ENCODE peak calls at places on chromosome 14, in seven cellular contexts. Q, B, U, M, W, L and Z are unnamed samples.

GRCh38 chr14:35419429-35419841 is 14.9 kb upstream of the NFKBIA start:
- DNase-seq in Q (no peak), B (no peak), U (no peak), M (no peak), W (no peak), L (no peak), Z (no peak)

GRCh38 chr14:101360045-101360931 is 201.0 kb upstream of the DIO3 start:
- DNase-seq in Q (no peak), B (no peak), U (no peak), M (no peak), W (peak; percentile 68), L (no peak), Z (no peak)

GRCh38 chr14:104970231-104971068 is 7.7 kb downstream of the AHNAK2 start:
- DNase-seq in Q (no peak), B (no peak), U (peak; percentile 51), M (no peak), W (peak; percentile 66), L (no peak), Z (peak; percentile 86)

GRCh38 chr14:71815110-71815509 is 117.1 kb upstream of the RGS6 start:
- DNase-seq in Q (no peak), B (no peak), U (no peak), M (no peak), W (no peak), L (no peak), Z (no peak)

GRCh38 chr14:53458368-53458814 is 305.3 kb upstream of the DDHD1 start:
- DNase-seq in Q (no peak), B (no peak), U (peak; percentile 18), M (no peak), W (no peak), L (no peak), Z (peak; percentile 70)

GRCh38 chr14:37842106-37842505 is 246.7 kb downstream of the TTC6 start:
- DNase-seq in Q (no peak), B (no peak), U (no peak), M (no peak), W (no peak), L (no peak), Z (no peak)

GRCh38 chr14:55122441-55122986 is 6.5 kb upstream of the LGALS3 start:
- DNase-seq in Q (no peak), B (no peak), U (no peak), M (no peak), W (peak; percentile 81), L (no peak), Z (peak; percentile 10)

GRCh38 chr14:52694761-52695480 is 437 bp downstream of the ERO1A start:
- DNase-seq in Q (peak; percentile 73), B (peak; percentile 21), U (peak; percentile 14), M (peak; percentile 17), W (peak; percentile 49), L (peak; percentile 51), Z (peak; percentile 54)

GRCh38 chr14:38716871-38717270 is 386.2 kb downstream of the SEC23A start:
- DNase-seq in Q (no peak), B (no peak), U (no peak), M (peak; percentile 33), W (no peak), L (no peak), Z (peak; percentile 4)

GRCh38 chr14:57729208-57730187 is 136.4 kb downstream of the SLC35F4 start:
- DNase-seq in Q (no peak), B (no peak), U (no peak), M (no peak), W (no peak), L (no peak), Z (no peak)

GRCh38 chr14:66508846-66509621 is 1.1 kb downstream of the GPHN start:
- DNase-seq in Q (peak; percentile 35), B (peak; percentile 9), U (peak; percentile 9), M (peak; percentile 33), W (peak; percentile 57), L (no peak), Z (peak; percentile 14)

GRCh38 chr14:101008196-101008595 is 104.7 kb upstream of the RTL1 start:
- DNase-seq in Q (no peak), B (no peak), U (no peak), M (no peak), W (peak; percentile 2), L (no peak), Z (no peak)

GRCh38 chr14:58249611-58250010 is 5.0 kb downstream of the PSMA3 start:
- DNase-seq in Q (no peak), B (no peak), U (no peak), M (no peak), W (no peak), L (no peak), Z (no peak)

GRCh38 chr14:92501891-92502351 is 11.7 kb upstream of the RIN3 start:
- DNase-seq in Q (no peak), B (no peak), U (no peak), M (no peak), W (no peak), L (no peak), Z (peak; percentile 85)

GRCh38 chr14:90398315-90398811 is 1.5 kb downstream of the CALM1 start:
- DNase-seq in Q (peak; percentile 83), B (peak; percentile 31), U (no peak), M (peak; percentile 48), W (peak; percentile 47), L (peak; percentile 37), Z (no peak)

GRCh38 chr14:76346391-76347160 is 29.4 kb upstream of the ESRRB start:
- DNase-seq in Q (no peak), B (no peak), U (no peak), M (no peak), W (no peak), L (no peak), Z (no peak)

GRCh38 chr14:72476657-72477499 is 417.0 kb downstream of the DPF3 start:
- DNase-seq in Q (peak; percentile 37), B (no peak), U (peak; percentile 66), M (no peak), W (peak; percentile 20), L (peak; percentile 43), Z (peak; percentile 88)

GRCh38 chr14:51295666-51296263 is 55.7 kb downstream of the TMX1 start:
- DNase-seq in Q (no peak), B (no peak), U (no peak), M (no peak), W (no peak), L (no peak), Z (peak; percentile 14)

GRCh38 chr14:55780156-55780946 is 200.3 kb downstream of the KTN1 start:
- DNase-seq in Q (no peak), B (no peak), U (peak; percentile 53), M (no peak), W (peak; percentile 74), L (no peak), Z (peak; percentile 79)

GRCh38 chr14:102508774-102509743 is 517 bp downstream of the ANKRD9 start:
- DNase-seq in Q (peak; percentile 19), B (no peak), U (no peak), M (peak; percentile 69), W (peak; percentile 82), L (no peak), Z (no peak)

GRCh38 chr14:21204167-21205025 is 48.5 kb upstream of the OR5AU1 start:
- DNase-seq in Q (no peak), B (no peak), U (no peak), M (no peak), W (no peak), L (no peak), Z (no peak)

GRCh38 chr14:99603471-99603933 is 505 bp downstream of the CCDC85C start:
- DNase-seq in Q (peak; percentile 67), B (peak; percentile 16), U (peak; percentile 21), M (no peak), W (peak; percentile 70), L (peak; percentile 34), Z (peak; percentile 41)

GRCh38 chr14:96578619-96579018 is 76.4 kb downstream of the PAPOLA start:
- DNase-seq in Q (no peak), B (no peak), U (no peak), M (no peak), W (no peak), L (no peak), Z (no peak)

GRCh38 chr14:45810152-45810872 is 557.3 kb upstream of the MIS18BP1 start:
- DNase-seq in Q (no peak), B (no peak), U (no peak), M (no peak), W (peak; percentile 23), L (no peak), Z (no peak)

GRCh38 chr14:89592961-89593360 is 175.9 kb upstream of the FOXN3 start:
- DNase-seq in Q (no peak), B (no peak), U (no peak), M (no peak), W (no peak), L (no peak), Z (no peak)

GRCh38 chr14:65972891-65973290 is 513.3 kb upstream of the CCDC196 start:
- DNase-seq in Q (no peak), B (no peak), U (no peak), M (no peak), W (no peak), L (no peak), Z (peak; percentile 71)

GRCh38 chr14:100979780-100980179 is 76.3 kb upstream of the RTL1 start:
- DNase-seq in Q (no peak), B (no peak), U (no peak), M (no peak), W (no peak), L (no peak), Z (peak; percentile 84)

GRCh38 chr14:99327050-99327449 is 55.1 kb upstream of the BCL11B start:
- DNase-seq in Q (no peak), B (no peak), U (no peak), M (no peak), W (no peak), L (no peak), Z (no peak)